ENCODE peak calls at places on chromosomes 11 and 22, in six cellular contexts. A, K, G, Q, F and O are unnamed samples.
A peak's percentile ranks its signal among the peaks of the same experiment; 100 is the strongest.

GRCh38 chr22:46774456-46775363 is 12.3 kb downstream of the TBC1D22A start:
- DNase-seq in F (no peak), A (no peak), G (no peak), Q (no peak), K (no peak), O (no peak)

GRCh38 chr11:95147364-95147905 is 57.8 kb downstream of the ENDOD1 start:
- DNase-seq in A (no peak), K (no peak), F (no peak), G (no peak), Q (no peak), O (no peak)

GRCh38 chr22:20464096-20464614 is 26.5 kb upstream of the SCARF2 start:
- DNase-seq in K (no peak), A (peak; percentile 35), Q (no peak), F (no peak), G (no peak), O (peak; percentile 74)

GRCh38 chr11:2214527-2215229 is 43.1 kb upstream of the TH start:
- DNase-seq in K (no peak), Q (no peak), G (no peak), A (no peak), F (no peak), O (no peak)

GRCh38 chr22:26318975-26319374 is 110.1 kb upstream of the ASPHD2 start:
- DNase-seq in G (no peak), F (no peak), Q (no peak), A (no peak), K (no peak), O (no peak)

GRCh38 chr11:121237686-121238658 is 54.6 kb upstream of the SC5D start:
- DNase-seq in A (no peak), Q (no peak), K (no peak), G (no peak), F (no peak), O (no peak)

GRCh38 chr11:72781063-72781312 is 12.9 kb downstream of the STARD10 start:
- DNase-seq in K (peak; percentile 71), G (no peak), A (no peak), F (no peak), Q (no peak), O (no peak)

GRCh38 chr22:43631846-43632245 is 180.3 kb downstream of the EFCAB6 start:
- DNase-seq in Q (no peak), F (no peak), A (no peak), G (no peak), K (no peak), O (no peak)

GRCh38 chr11:12066799-12067508 is 43.4 kb upstream of the MICAL2 start:
- DNase-seq in A (no peak), F (no peak), K (no peak), G (peak; percentile 71), Q (no peak), O (no peak)

GRCh38 chr11:12704049-12704448 is 29.8 kb downstream of the TEAD1 start:
- DNase-seq in F (no peak), G (no peak), A (no peak), K (no peak), Q (no peak), O (no peak)

GRCh38 chr11:23765862-23766261 is 731.0 kb upstream of the LUZP2 start:
- DNase-seq in G (no peak), K (no peak), A (no peak), Q (no peak), F (no peak), O (no peak)

GRCh38 chr22:44818727-44819126 is 66.4 kb downstream of the ARHGAP8 start:
- DNase-seq in F (no peak), K (no peak), G (no peak), A (no peak), Q (no peak), O (no peak)

GRCh38 chr22:45441158-45441557 is 27.7 kb downstream of the RIBC2 start:
- DNase-seq in A (no peak), G (peak; percentile 81), K (peak; percentile 35), Q (peak; percentile 53), F (peak; percentile 66), O (no peak)

GRCh38 chr22:17579535-17579981 is 16.3 kb downstream of the SLC25A18 start:
- DNase-seq in A (no peak), K (no peak), G (no peak), F (no peak), Q (no peak), O (no peak)

GRCh38 chr11:78855146-78855545 is 280.5 kb upstream of the NARS2 start:
- DNase-seq in G (no peak), F (no peak), K (no peak), A (no peak), Q (no peak), O (no peak)

GRCh38 chr22:24760708-24761306 is 13.7 kb downstream of the PIWIL3 start:
- DNase-seq in Q (no peak), G (no peak), K (no peak), F (no peak), A (no peak), O (no peak)

GRCh38 chr11:62124186-62125113 is 639 bp downstream of the INCENP start:
- DNase-seq in K (no peak), A (no peak), G (peak; percentile 73), Q (peak; percentile 32), F (no peak), O (no peak)

GRCh38 chr11:12248330-12248729 is 129.0 kb upstream of the PARVA start:
- DNase-seq in K (peak; percentile 98), A (no peak), F (peak; percentile 71), Q (peak; percentile 80), G (peak; percentile 83), O (no peak)

GRCh38 chr11:2325719-2326118 is 23.9 kb downstream of the TSPAN32 start:
- DNase-seq in G (no peak), A (no peak), K (no peak), F (no peak), Q (peak; percentile 50), O (no peak)

GRCh38 chr22:19888131-19888746 is 33.6 kb upstream of the GNB1L start:
- DNase-seq in G (no peak), K (no peak), Q (peak; percentile 13), F (no peak), A (no peak), O (no peak)

DNA sequence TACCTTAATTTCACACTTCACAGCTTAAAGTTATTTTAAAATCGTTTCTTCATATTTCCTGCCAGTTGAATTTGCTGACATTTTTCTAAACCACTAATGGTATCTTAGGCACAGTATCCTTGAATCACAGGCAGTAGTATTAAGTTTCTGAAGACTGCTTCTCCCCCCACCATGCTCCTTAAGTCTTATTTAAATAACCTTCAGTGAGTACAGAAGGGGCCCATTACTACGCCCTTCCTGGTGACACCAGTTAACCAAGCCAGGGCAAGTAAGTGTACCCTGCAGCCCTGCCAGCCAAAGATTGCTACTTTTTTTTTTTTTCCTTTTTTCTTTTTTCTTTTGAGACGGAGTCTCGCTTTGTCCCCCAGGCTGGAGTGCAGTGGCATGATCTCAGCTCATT is 19.9 kb downstream of the KDM2A start:
- DNase-seq in Q (no peak), K (peak; percentile 9), A (no peak), F (no peak), G (no peak), O (no peak)
- H3K36me3 ChIP-seq in Q (peaks cover 78% of the 10 kb centered on the region), K (peaks cover 93% of the 10 kb centered on the region), A (peaks cover 30% of the 10 kb centered on the region), F (peaks cover 12% of the 10 kb centered on the region), G (peaks cover 58% of the 10 kb centered on the region), O (peaks cover 45% of the 10 kb centered on the region)

GRCh38 chr11:77440678-77441077 is 33.2 kb downstream of the PAK1 start:
- DNase-seq in K (no peak), F (no peak), A (no peak), G (no peak), Q (no peak), O (no peak)
- H3K4me1 ChIP-seq in K (peaks cover 5% of the 10 kb centered on the region), F (no peaks in the 10 kb centered on the region), A (no peaks in the 10 kb centered on the region), G (no peaks in the 10 kb centered on the region), Q (no peaks in the 10 kb centered on the region), O (no peaks in the 10 kb centered on the region)

GRCh38 chr22:50267591-50268390 is 2.4 kb downstream of the MAPK11 start:
- DNase-seq in K (peak; percentile 72), A (peak; percentile 19), G (peak; percentile 77), Q (peak; percentile 64), F (peak; percentile 48), O (peak; percentile 34)
- H3K4me3 ChIP-seq in K (peak overlapping the region; percentile 36), A (no peak overlapping the region), G (peak overlapping the region; percentile 29), Q (peak overlapping the region; percentile 61), F (no peak overlapping the region), O (no peak overlapping the region)

GRCh38 chr22:38289583-38290082 is 16.8 kb upstream of the TMEM184B start:
- DNase-seq in Q (no peak), K (no peak), F (no peak), A (no peak), G (no peak), O (no peak)

GRCh38 chr22:38292694-38293093 is 19.9 kb upstream of the TMEM184B start:
- DNase-seq in A (no peak), K (no peak), G (no peak), Q (no peak), F (no peak), O (no peak)

GRCh38 chr22:38294193-38294592 is 21.4 kb upstream of the TMEM184B start:
- DNase-seq in F (no peak), A (no peak), Q (no peak), G (no peak), K (no peak), O (no peak)

GRCh38 chr22:38290347-38290746 is 17.5 kb upstream of the TMEM184B start:
- DNase-seq in A (no peak), K (no peak), F (no peak), G (no peak), Q (no peak), O (no peak)

DNA sequence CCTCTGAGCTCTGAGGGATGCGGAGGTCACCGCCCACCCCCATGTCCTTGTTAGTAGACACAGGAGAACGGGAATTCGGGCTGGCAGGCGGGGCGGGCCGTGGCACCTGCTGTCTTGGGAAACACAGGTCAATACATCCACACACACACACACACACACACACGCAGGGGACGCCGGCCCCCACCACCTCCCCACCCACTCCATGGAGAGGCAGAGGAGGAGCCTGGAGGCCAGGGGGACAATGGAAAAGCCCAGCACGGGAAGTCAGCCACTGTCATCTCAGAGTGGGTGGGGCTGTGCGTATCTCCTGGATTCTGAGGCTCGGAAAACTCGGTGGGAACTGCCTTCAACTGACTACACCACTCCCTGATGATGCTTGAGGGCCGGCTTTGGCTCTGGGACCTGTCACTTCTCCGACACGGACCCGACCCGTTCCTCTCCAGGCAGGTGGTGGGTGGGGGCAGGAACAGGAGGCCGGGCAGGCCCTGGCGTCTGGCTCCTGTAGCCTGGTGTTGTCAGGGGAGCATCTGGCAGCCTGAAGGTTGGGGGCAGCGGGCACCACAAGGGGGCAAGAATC is 18.5 kb upstream of the TMEM184B start:
- DNase-seq in K (no peak), G (no peak), F (no peak), A (no peak), Q (no peak), O (no peak)
- H3K36me3 ChIP-seq in K (peaks cover 68% of the 10 kb centered on the region), G (peaks cover 87% of the 10 kb centered on the region), F (peaks cover 20% of the 10 kb centered on the region), A (peaks cover 21% of the 10 kb centered on the region), Q (peaks cover 70% of the 10 kb centered on the region), O (peaks cover 4% of the 10 kb centered on the region)

DNA sequence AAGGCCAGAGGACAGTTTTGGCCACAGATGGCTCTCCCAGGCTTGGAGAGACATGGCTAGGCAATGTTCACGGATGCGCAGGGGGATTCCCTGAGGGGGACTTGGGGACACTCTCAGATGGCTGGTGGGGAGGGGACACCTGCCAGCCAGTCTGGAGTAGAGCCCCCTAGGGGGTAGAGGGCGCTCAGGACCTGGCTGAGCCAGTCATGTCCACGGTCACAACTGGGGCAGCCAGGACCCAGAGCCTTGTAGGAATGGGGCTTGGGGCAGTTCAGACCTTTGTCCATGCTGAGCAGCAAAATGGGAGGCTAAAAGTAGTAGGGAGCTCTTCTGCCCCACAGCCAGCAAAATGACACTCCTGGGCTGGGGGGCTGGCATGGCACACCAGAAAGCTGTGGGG is 1.7 kb downstream of the CSDC2 start:
- DNase-seq in A (no peak), G (no peak), K (no peak), Q (no peak), F (no peak), O (no peak)
- H3K4me1 ChIP-seq in A (no peaks in the 10 kb centered on the region), G (peaks cover 53% of the 10 kb centered on the region), K (peaks cover 3% of the 10 kb centered on the region), Q (peaks cover 69% of the 10 kb centered on the region), F (peaks cover 13% of the 10 kb centered on the region), O (no peaks in the 10 kb centered on the region)